ENCODE peak calls at places on chromosomes 16 and 17, in seven cellular contexts. A, Q, D, P, H, Y and S are unnamed samples.

GRCh38 chr17:20157078-20157360 is 147.9 kb downstream of the SPECC1 start:
- DNase-seq in A (no peak), Q (no peak), D (no peak), P (no peak), H (no peak), Y (no peak), S (no peak)

GRCh38 chr17:2023692-2024571 is 1.2 kb downstream of the RTN4RL1 start:
- DNase-seq in A (peak), Q (peak), D (peak), P (peak), H (no peak), Y (peak), S (peak)

GRCh38 chr17:78719630-78720298 is 62.3 kb downstream of the CYTH1 start:
- DNase-seq in A (no peak), Q (no peak), D (no peak), P (no peak), H (no peak), Y (no peak), S (no peak)

GRCh38 chr16:10584956-10585561 is 4.7 kb upstream of the EMP2 start:
- DNase-seq in A (no peak), Q (no peak), D (no peak), P (no peak), H (no peak), Y (no peak), S (no peak)

GRCh38 chr17:12911241-12911640 is 106.6 kb downstream of the ELAC2 start:
- DNase-seq in A (no peak), Q (no peak), D (no peak), P (no peak), H (no peak), Y (no peak), S (no peak)

GRCh38 chr17:54891176-54891821 is 9.4 kb upstream of the TOM1L1 start:
- DNase-seq in A (peak), Q (peak), D (peak), P (no peak), H (peak), Y (no peak), S (peak)

GRCh38 chr16:30521476-30521872 is 4.9 kb downstream of the ZNF768 start:
- DNase-seq in A (no peak), Q (no peak), D (no peak), P (no peak), H (no peak), Y (no peak), S (no peak)

GRCh38 chr17:8623591-8623990 is 6.9 kb downstream of the MYH10 start:
- DNase-seq in A (no peak), Q (no peak), D (no peak), P (no peak), H (no peak), Y (no peak), S (no peak)

GRCh38 chr16:27382187-27382855 is 19.7 kb upstream of the IL21R start:
- DNase-seq in A (no peak), Q (no peak), D (no peak), P (no peak), H (no peak), Y (no peak), S (no peak)

GRCh38 chr17:34639706-34640425 is 60.5 kb downstream of the TMEM132E start:
- DNase-seq in A (no peak), Q (no peak), D (peak), P (no peak), H (no peak), Y (no peak), S (no peak)

GRCh38 chr16:21104124-21104860 is 46.4 kb downstream of the DNAH3 start:
- DNase-seq in A (peak), Q (no peak), D (no peak), P (no peak), H (no peak), Y (no peak), S (no peak)

GRCh38 chr17:48139948-48140347 is 32.4 kb downstream of the SNX11 start:
- DNase-seq in A (no peak), Q (no peak), D (no peak), P (no peak), H (no peak), Y (no peak), S (no peak)

GRCh38 chr17:5078106-5079028 is at the start of gene ZFP3:
- DNase-seq in A (peak), Q (peak), D (peak), P (peak), H (peak), Y (peak), S (no peak)

GRCh38 chr17:27533874-27534815 is 77.9 kb downstream of the KSR1 start:
- DNase-seq in A (no peak), Q (peak), D (no peak), P (no peak), H (no peak), Y (no peak), S (no peak)

GRCh38 chr16:54436342-54436741 is 149.8 kb upstream of the IRX3 start:
- DNase-seq in A (no peak), Q (no peak), D (no peak), P (no peak), H (no peak), Y (no peak), S (no peak)

GRCh38 chr16:73069581-73070262 is 21.8 kb upstream of the ZFHX3 start:
- DNase-seq in A (no peak), Q (no peak), D (no peak), P (no peak), H (no peak), Y (no peak), S (no peak)

GRCh38 chr17:48014603-48015037 is 23.0 kb downstream of the COPZ2 start:
- DNase-seq in A (peak), Q (no peak), D (no peak), P (no peak), H (no peak), Y (no peak), S (no peak)

GRCh38 chr16:69166221-69166833 is 20.6 kb upstream of the SNTB2 start:
- DNase-seq in A (no peak), Q (peak), D (no peak), P (no peak), H (peak), Y (no peak), S (no peak)

GRCh38 chr16:20743591-20743990 is 2.0 kb upstream of the THUMPD1 start:
- DNase-seq in A (no peak), Q (no peak), D (no peak), P (no peak), H (no peak), Y (no peak), S (no peak)

GRCh38 chr16:3791701-3792100 is 74.4 kb upstream of the TRAP1 start:
- DNase-seq in A (no peak), Q (no peak), D (no peak), P (no peak), H (no peak), Y (no peak), S (no peak)

GRCh38 chr16:69840975-69841374 is 78.8 kb downstream of the WWP2 start:
- DNase-seq in A (no peak), Q (no peak), D (peak), P (no peak), H (no peak), Y (no peak), S (no peak)

GRCh38 chr16:75491876-75492275 is 3.4 kb downstream of the CHST6 start:
- DNase-seq in A (peak), Q (peak), D (peak), P (no peak), H (no peak), Y (no peak), S (peak)

GRCh38 chr17:7632492-7632894 is 2.6 kb downstream of the SHBG start:
- DNase-seq in A (no peak), Q (peak), D (peak), P (no peak), H (no peak), Y (no peak), S (peak)

GRCh38 chr17:50687200-50688066 is 20.3 kb downstream of the ANKRD40 start:
- DNase-seq in A (peak), Q (no peak), D (no peak), P (peak), H (no peak), Y (no peak), S (no peak)

GRCh38 chr17:59361916-59362810 is 30.7 kb downstream of the YPEL2 start:
- DNase-seq in A (no peak), Q (peak), D (no peak), P (no peak), H (peak), Y (no peak), S (no peak)

GRCh38 chr17:62875296-62875695 is 67.2 kb upstream of the MARCHF10 start:
- DNase-seq in A (no peak), Q (no peak), D (no peak), P (no peak), H (no peak), Y (no peak), S (no peak)

GRCh38 chr17:62824290-62825135 is 16.4 kb upstream of the MARCHF10 start:
- DNase-seq in A (no peak), Q (peak), D (no peak), P (no peak), H (peak), Y (no peak), S (peak)

DNA sequence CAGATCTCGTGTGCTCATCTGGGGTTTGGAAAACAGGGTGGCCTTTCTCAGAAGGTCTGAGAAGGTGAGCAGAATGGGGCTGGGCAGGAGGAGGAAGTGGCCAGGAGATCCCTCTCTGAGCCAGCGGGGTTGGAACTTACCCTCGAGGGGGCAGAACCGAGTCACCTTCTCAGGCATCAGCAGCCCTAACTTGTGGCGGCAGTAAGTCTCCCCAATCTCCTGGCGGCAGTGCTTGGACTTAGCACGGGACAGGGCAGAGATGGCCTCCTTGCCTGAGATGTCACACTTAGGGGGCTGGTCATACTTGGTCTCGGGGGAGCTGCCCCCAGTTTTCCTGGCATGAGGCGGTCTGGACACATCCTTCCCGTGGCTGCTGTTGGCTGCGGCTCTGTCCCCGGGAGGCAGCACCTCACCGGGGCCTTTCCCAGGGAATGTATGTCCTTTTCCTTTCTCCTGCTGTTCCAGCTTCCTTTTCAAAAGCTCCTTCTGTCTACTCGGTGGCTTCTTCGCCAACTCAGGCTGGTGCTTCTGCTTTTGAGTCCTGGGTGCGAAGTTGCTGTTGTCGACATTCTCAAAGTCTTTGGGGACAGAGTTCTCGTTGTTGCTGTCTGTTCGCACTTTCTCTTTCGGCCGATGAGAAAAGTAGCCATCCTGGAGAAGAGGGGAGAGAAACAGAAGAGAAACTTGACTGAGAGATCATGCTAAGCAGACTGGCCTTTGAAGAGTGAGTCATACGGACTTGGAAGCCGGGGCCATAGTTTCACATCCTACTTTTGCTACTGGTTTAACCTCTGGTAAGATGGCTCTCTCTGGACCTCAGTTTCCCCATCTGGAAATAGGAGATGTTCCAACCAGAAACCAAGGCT is 211.7 kb downstream of the XYLT1 start:
- DNase-seq in A (no peak), Q (no peak), D (no peak), P (no peak), H (no peak), Y (peak), S (no peak)
- TF ChIP-seq CTCF in A (no peak), Q (no peak), D (no peak), P (no peak), H (no peak), Y (no peak), S (no peak)

GRCh38 chr17:71114911-71115668 is 945.8 kb downstream of the KCNJ2 start:
- DNase-seq in A (no peak), Q (no peak), D (no peak), P (no peak), H (no peak), Y (no peak), S (no peak)

GRCh38 chr17:71117461-71117860 is 948.1 kb downstream of the KCNJ2 start:
- DNase-seq in A (no peak), Q (no peak), D (no peak), P (no peak), H (no peak), Y (no peak), S (no peak)

GRCh38 chr17:71115669-71115972 is 946.3 kb downstream of the KCNJ2 start:
- DNase-seq in A (no peak), Q (no peak), D (no peak), P (no peak), H (no peak), Y (no peak), S (no peak)

GRCh38 chr17:71118039-71118438 is 948.7 kb downstream of the KCNJ2 start:
- DNase-seq in A (peak), Q (peak), D (peak), P (no peak), H (no peak), Y (no peak), S (peak)
- TF ChIP-seq CTCF in A (peak), Q (peak), D (peak), P (no peak), H (peak), Y (no peak), S (no peak)

DNA sequence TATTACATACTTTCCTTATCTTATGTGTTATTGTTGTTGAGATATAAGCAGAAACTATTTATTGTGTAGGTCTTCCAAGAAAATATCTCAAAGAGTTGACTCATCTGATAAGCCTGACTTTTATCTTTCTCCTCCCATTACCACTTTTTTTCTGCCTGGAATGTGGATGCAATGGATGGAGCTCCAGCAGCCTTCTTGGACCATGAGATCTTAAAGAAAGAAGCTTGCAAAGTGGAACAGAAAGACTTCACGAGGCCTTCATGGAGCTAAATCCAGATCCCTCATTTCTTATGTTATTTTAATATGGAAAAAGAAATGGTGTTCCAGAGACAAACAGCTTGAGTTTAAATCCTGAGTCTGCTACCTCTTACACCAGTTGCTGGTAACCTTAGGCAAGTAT is 237.6 kb upstream of the FOXF1 start:
- DNase-seq in A (no peak), Q (no peak), D (no peak), P (no peak), H (no peak), Y (no peak), S (no peak)
- TF ChIP-seq CTCF in A (no peak), Q (no peak), D (no peak), P (no peak), H (no peak), Y (no peak), S (no peak)

DNA sequence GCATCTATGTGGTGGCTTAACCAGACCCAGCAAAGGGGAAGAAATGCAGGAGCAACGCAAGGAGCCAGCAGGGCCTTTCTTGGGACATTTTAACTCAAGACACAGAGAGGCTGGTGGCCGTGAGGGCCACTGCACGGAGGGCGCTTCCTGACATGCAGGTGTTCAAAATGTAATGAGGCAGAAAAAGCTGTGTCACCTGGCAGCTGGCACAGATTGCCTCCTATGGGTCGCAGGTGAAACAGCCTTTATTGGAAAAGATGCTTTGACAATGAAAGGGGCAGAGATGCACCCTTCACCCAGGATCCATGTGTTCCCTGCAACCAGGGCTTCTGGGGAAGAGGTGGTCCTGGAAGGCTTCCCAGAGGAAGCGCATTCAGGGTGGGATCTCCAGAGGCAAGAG is 219.3 kb downstream of the XYLT1 start:
- DNase-seq in A (no peak), Q (no peak), D (no peak), P (no peak), H (no peak), Y (no peak), S (no peak)
- TF ChIP-seq CTCF in A (no peak), Q (peak), D (no peak), P (no peak), H (no peak), Y (no peak), S (no peak)

DNA sequence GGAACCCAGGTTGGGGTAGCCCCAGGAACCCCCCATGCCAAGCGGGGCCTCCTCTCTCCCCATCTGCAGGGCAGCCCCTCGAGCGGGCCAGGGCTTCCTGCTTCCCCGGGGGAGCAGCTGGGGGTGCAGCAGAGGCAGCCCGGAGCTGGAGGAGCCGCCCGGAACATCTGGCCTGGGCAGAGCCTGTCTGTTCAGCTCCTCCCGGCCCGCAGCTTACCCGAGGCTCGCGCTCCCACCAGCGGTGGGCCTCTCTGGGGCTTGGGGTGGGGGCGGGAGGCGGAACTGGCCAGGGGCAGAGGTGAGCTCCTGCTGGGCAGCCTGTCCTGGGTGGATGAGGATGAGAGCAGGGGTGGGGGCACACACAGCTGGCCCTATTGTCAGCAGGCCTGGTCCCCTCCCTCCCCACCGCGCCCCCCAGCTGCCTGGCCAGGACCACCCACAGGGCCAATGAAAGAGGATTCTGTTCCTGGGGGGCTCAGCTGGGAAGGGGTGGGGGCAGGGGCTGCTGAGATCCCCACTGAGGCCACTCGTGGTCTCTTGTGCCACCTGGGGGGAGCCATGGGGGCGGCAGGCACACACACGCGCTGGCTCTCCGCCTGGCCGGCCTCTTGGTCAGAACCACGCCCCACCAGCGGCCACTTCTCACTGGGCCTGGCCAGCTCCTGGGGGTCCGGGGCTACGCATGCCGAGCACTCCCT is 34.7 kb downstream of the BAHCC1 start:
- DNase-seq in A (peak), Q (no peak), D (peak), P (peak), H (no peak), Y (no peak), S (no peak)
- TF ChIP-seq CTCF in A (peak), Q (no peak), D (no peak), P (no peak), H (no peak), Y (peak), S (no peak)

DNA sequence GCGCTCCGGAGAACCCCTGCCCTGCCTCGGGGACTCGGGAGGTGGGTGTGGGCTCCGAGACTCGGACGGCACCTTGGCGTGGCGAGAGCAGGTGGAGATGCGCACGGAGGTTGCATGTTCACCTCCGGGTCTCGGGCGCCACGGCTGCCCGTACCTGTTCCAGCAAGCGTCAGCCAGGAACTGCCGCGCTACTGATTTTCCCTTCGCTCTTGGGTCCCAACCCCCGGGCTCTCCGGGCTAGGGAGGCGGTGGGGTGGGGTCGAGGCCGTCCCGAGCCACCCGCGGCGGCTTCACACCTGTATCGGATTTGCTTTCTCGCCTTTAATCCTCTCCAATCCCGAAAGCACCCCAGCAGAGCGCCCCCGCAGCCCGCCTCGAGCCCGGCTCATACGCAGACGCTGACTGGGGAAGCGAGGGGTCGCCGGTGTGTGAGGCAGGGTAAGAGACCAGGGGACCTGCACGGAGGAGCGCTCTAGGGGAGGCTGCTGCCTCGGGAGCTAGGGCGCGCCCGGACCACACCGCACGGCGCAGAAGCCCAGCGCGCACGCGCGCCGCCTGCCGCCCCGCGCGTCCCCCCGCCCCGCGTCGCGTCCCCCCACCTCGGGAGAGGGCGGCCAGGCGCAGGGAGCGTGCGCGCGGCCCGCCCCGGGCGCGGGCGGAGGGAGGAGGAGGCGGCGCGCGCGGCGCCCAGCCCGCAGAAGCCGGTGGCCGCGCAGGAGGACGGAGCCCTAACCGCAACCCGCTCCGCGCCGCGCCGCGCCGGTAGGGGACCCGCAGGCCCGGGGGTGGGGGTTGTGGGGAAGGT is at the start of gene DUSP14:
- DNase-seq in A (peak), Q (peak), D (peak), P (peak), H (no peak), Y (peak), S (peak)
- TF ChIP-seq CTCF in A (no peak), Q (peak), D (no peak), P (no peak), H (no peak), Y (no peak), S (no peak)

DNA sequence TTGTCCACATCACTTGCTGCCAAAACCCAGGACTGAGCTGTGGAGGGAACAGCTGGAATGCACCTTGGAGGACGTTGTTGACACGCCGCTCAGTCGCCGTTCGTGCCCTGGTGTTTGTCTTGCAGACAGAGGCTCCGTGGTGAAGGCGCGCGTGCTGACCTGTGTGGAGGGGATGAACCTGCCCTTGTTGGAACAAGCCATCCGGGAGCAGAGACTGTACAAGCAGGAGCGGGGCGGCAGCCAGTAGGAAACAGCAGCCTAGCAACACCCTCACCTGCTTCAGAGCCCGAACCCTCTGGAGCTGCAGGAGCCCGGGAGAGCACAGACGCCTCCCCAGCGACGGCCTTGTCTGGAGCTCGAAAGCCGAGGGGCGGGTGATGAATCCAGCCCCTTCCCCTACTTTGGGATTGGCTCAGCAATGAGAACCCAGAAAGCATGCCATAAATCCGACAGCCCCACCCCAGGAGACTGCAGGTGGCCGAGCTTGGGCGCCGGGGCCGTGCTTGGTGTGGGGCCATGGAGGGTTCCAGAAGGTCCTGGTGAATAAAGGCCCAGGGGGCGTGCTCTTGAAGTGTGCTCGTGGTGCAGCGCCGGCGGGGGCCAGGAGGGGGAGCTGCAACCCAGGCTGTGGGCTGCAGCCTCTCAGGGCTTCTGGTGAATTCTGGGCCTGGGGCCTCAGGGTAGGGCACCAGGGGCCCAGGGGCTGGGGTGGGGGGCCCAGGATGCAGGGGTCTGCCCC is 470 bp upstream of the CDK3 start:
- DNase-seq in A (peak), Q (no peak), D (peak), P (no peak), H (no peak), Y (no peak), S (peak)
- TF ChIP-seq CTCF in A (peak), Q (peak), D (peak), P (peak), H (peak), Y (peak), S (peak)